ENCODE peak calls at places on chromosomes 3 and 15, in six cellular contexts. One of them, this sample, is unnamed.

GRCh38 chr3:58487140-58487886 is 4.6 kb upstream of the KCTD6 start:
- DNase-seq in activated CD8-positive, alpha-beta T cell treated with anti-CD3 and anti-CD28 coated beads for 36 hours: no peak
- DNase-seq in fibroblast of villous mesenchyme: peak
- DNase-seq in cardiac muscle cell: no peak
- DNase-seq in HepG2: no peak
- DNase-seq in neural crest cell: no peak
- DNase-seq in this sample: no peak

GRCh38 chr15:29268706-29269484 is 727 bp downstream of the NSMCE3 start:
- DNase-seq in neural crest cell: no peak
- DNase-seq in cardiac muscle cell: peak
- DNase-seq in activated CD8-positive, alpha-beta T cell treated with anti-CD3 and anti-CD28 coated beads for 36 hours: peak
- DNase-seq in fibroblast of villous mesenchyme: peak
- DNase-seq in HepG2: no peak
- DNase-seq in this sample: no peak

GRCh38 chr3:127698264-127699097 is 25.7 kb downstream of the ABTB1 start:
- DNase-seq in activated CD8-positive, alpha-beta T cell treated with anti-CD3 and anti-CD28 coated beads for 36 hours: no peak
- DNase-seq in HepG2: no peak
- DNase-seq in fibroblast of villous mesenchyme: no peak
- DNase-seq in cardiac muscle cell: no peak
- DNase-seq in neural crest cell: no peak
- DNase-seq in this sample: no peak

GRCh38 chr3:192445768-192446644 is 281.3 kb downstream of the FGF12 start:
- DNase-seq in HepG2: no peak
- DNase-seq in neural crest cell: no peak
- DNase-seq in fibroblast of villous mesenchyme: no peak
- DNase-seq in cardiac muscle cell: no peak
- DNase-seq in activated CD8-positive, alpha-beta T cell treated with anti-CD3 and anti-CD28 coated beads for 36 hours: no peak
- DNase-seq in this sample: peak

GRCh38 chr3:65647369-65647768 is 391.3 kb downstream of the MAGI1 start:
- DNase-seq in cardiac muscle cell: no peak
- DNase-seq in HepG2: no peak
- DNase-seq in activated CD8-positive, alpha-beta T cell treated with anti-CD3 and anti-CD28 coated beads for 36 hours: no peak
- DNase-seq in fibroblast of villous mesenchyme: no peak
- DNase-seq in neural crest cell: no peak
- DNase-seq in this sample: no peak

GRCh38 chr3:86800116-86800515 is 190.8 kb downstream of the VGLL3 start:
- DNase-seq in cardiac muscle cell: no peak
- DNase-seq in fibroblast of villous mesenchyme: peak
- DNase-seq in HepG2: no peak
- DNase-seq in neural crest cell: no peak
- DNase-seq in activated CD8-positive, alpha-beta T cell treated with anti-CD3 and anti-CD28 coated beads for 36 hours: no peak
- DNase-seq in this sample: no peak

GRCh38 chr3:41241159-41241558 is 41.9 kb downstream of the CTNNB1 start:
- DNase-seq in fibroblast of villous mesenchyme: no peak
- DNase-seq in neural crest cell: no peak
- DNase-seq in cardiac muscle cell: no peak
- DNase-seq in activated CD8-positive, alpha-beta T cell treated with anti-CD3 and anti-CD28 coated beads for 36 hours: no peak
- DNase-seq in HepG2: no peak
- DNase-seq in this sample: no peak

GRCh38 chr3:78116874-78117273 is 1077.0 kb downstream of the ROBO2 start:
- DNase-seq in cardiac muscle cell: no peak
- DNase-seq in activated CD8-positive, alpha-beta T cell treated with anti-CD3 and anti-CD28 coated beads for 36 hours: no peak
- DNase-seq in HepG2: no peak
- DNase-seq in neural crest cell: no peak
- DNase-seq in fibroblast of villous mesenchyme: no peak
- DNase-seq in this sample: no peak

GRCh38 chr15:90885432-90886290 is 1.4 kb downstream of the FES start:
- DNase-seq in fibroblast of villous mesenchyme: peak
- DNase-seq in activated CD8-positive, alpha-beta T cell treated with anti-CD3 and anti-CD28 coated beads for 36 hours: peak
- DNase-seq in cardiac muscle cell: peak
- DNase-seq in neural crest cell: peak
- DNase-seq in HepG2: no peak
- DNase-seq in this sample: peak

GRCh38 chr3:77887611-77888010 is 847.7 kb downstream of the ROBO2 start:
- DNase-seq in HepG2: no peak
- DNase-seq in fibroblast of villous mesenchyme: peak
- DNase-seq in neural crest cell: no peak
- DNase-seq in activated CD8-positive, alpha-beta T cell treated with anti-CD3 and anti-CD28 coated beads for 36 hours: no peak
- DNase-seq in cardiac muscle cell: no peak
- DNase-seq in this sample: no peak

GRCh38 chr3:97911459-97911858 is 60.8 kb downstream of the RIOX2 start:
- DNase-seq in cardiac muscle cell: no peak
- DNase-seq in neural crest cell: no peak
- DNase-seq in HepG2: no peak
- DNase-seq in activated CD8-positive, alpha-beta T cell treated with anti-CD3 and anti-CD28 coated beads for 36 hours: no peak
- DNase-seq in fibroblast of villous mesenchyme: no peak
- DNase-seq in this sample: no peak

GRCh38 chr15:67601008-67601620 is 58.6 kb downstream of the MAP2K5 start:
- DNase-seq in fibroblast of villous mesenchyme: peak
- DNase-seq in HepG2: no peak
- DNase-seq in neural crest cell: no peak
- DNase-seq in activated CD8-positive, alpha-beta T cell treated with anti-CD3 and anti-CD28 coated beads for 36 hours: no peak
- DNase-seq in cardiac muscle cell: no peak
- DNase-seq in this sample: no peak

GRCh38 chr15:77608774-77609173 is 23.9 kb downstream of the LINGO1 start:
- DNase-seq in cardiac muscle cell: no peak
- DNase-seq in fibroblast of villous mesenchyme: no peak
- DNase-seq in activated CD8-positive, alpha-beta T cell treated with anti-CD3 and anti-CD28 coated beads for 36 hours: no peak
- DNase-seq in neural crest cell: no peak
- DNase-seq in HepG2: no peak
- DNase-seq in this sample: no peak

GRCh38 chr15:35737521-35737920 is 191.6 kb upstream of the DPH6 start:
- DNase-seq in neural crest cell: no peak
- DNase-seq in activated CD8-positive, alpha-beta T cell treated with anti-CD3 and anti-CD28 coated beads for 36 hours: no peak
- DNase-seq in HepG2: no peak
- DNase-seq in cardiac muscle cell: no peak
- DNase-seq in fibroblast of villous mesenchyme: peak
- DNase-seq in this sample: no peak

GRCh38 chr3:172707967-172708366 is 2.9 kb downstream of the NCEH1 start:
- DNase-seq in HepG2: no peak
- DNase-seq in cardiac muscle cell: no peak
- DNase-seq in fibroblast of villous mesenchyme: peak
- DNase-seq in activated CD8-positive, alpha-beta T cell treated with anti-CD3 and anti-CD28 coated beads for 36 hours: no peak
- DNase-seq in neural crest cell: no peak
- DNase-seq in this sample: no peak

GRCh38 chr15:70323111-70323851 is 225.6 kb upstream of the TLE3 start:
- DNase-seq in cardiac muscle cell: no peak
- DNase-seq in HepG2: no peak
- DNase-seq in fibroblast of villous mesenchyme: peak
- DNase-seq in activated CD8-positive, alpha-beta T cell treated with anti-CD3 and anti-CD28 coated beads for 36 hours: no peak
- DNase-seq in neural crest cell: no peak
- DNase-seq in this sample: peak

GRCh38 chr3:138451595-138452162 is 17.3 kb downstream of the ESYT3 start:
- DNase-seq in neural crest cell: no peak
- DNase-seq in activated CD8-positive, alpha-beta T cell treated with anti-CD3 and anti-CD28 coated beads for 36 hours: no peak
- DNase-seq in HepG2: no peak
- DNase-seq in cardiac muscle cell: no peak
- DNase-seq in fibroblast of villous mesenchyme: no peak
- DNase-seq in this sample: no peak

GRCh38 chr3:66693461-66693912 is 192.7 kb upstream of the LRIG1 start:
- DNase-seq in neural crest cell: no peak
- DNase-seq in cardiac muscle cell: peak
- DNase-seq in activated CD8-positive, alpha-beta T cell treated with anti-CD3 and anti-CD28 coated beads for 36 hours: no peak
- DNase-seq in HepG2: no peak
- DNase-seq in fibroblast of villous mesenchyme: peak
- DNase-seq in this sample: no peak

GRCh38 chr3:46361408-46362283 is 7.7 kb downstream of the CCR2 start:
- DNase-seq in HepG2: no peak
- DNase-seq in cardiac muscle cell: no peak
- DNase-seq in neural crest cell: no peak
- DNase-seq in fibroblast of villous mesenchyme: peak
- DNase-seq in activated CD8-positive, alpha-beta T cell treated with anti-CD3 and anti-CD28 coated beads for 36 hours: peak
- DNase-seq in this sample: no peak

GRCh38 chr3:45965281-45966052 is 22.2 kb downstream of the CXCR6 start:
- DNase-seq in neural crest cell: no peak
- DNase-seq in activated CD8-positive, alpha-beta T cell treated with anti-CD3 and anti-CD28 coated beads for 36 hours: peak
- DNase-seq in fibroblast of villous mesenchyme: no peak
- DNase-seq in cardiac muscle cell: no peak
- DNase-seq in HepG2: no peak
- DNase-seq in this sample: no peak

GRCh38 chr15:93479679-93480078 is 390.7 kb upstream of the RGMA start:
- DNase-seq in HepG2: no peak
- DNase-seq in activated CD8-positive, alpha-beta T cell treated with anti-CD3 and anti-CD28 coated beads for 36 hours: no peak
- DNase-seq in cardiac muscle cell: no peak
- DNase-seq in neural crest cell: no peak
- DNase-seq in fibroblast of villous mesenchyme: no peak
- DNase-seq in this sample: no peak

GRCh38 chr3:72428803-72429202 is 419.4 kb downstream of the SHQ1 start:
- DNase-seq in fibroblast of villous mesenchyme: no peak
- DNase-seq in cardiac muscle cell: no peak
- DNase-seq in neural crest cell: no peak
- DNase-seq in HepG2: no peak
- DNase-seq in activated CD8-positive, alpha-beta T cell treated with anti-CD3 and anti-CD28 coated beads for 36 hours: no peak
- DNase-seq in this sample: no peak

GRCh38 chr15:66848666-66849392 is 146.8 kb downstream of the SMAD6 start:
- DNase-seq in HepG2: no peak
- DNase-seq in activated CD8-positive, alpha-beta T cell treated with anti-CD3 and anti-CD28 coated beads for 36 hours: no peak
- DNase-seq in neural crest cell: no peak
- DNase-seq in fibroblast of villous mesenchyme: no peak
- DNase-seq in cardiac muscle cell: peak
- DNase-seq in this sample: no peak

GRCh38 chr3:194930439-194931204 is 244.9 kb downstream of the FAM43A start:
- DNase-seq in cardiac muscle cell: peak
- DNase-seq in fibroblast of villous mesenchyme: peak
- DNase-seq in neural crest cell: no peak
- DNase-seq in HepG2: peak
- DNase-seq in activated CD8-positive, alpha-beta T cell treated with anti-CD3 and anti-CD28 coated beads for 36 hours: no peak
- DNase-seq in this sample: no peak

GRCh38 chr15:43325039-43325438 is 5.3 kb downstream of the LCMT2 start:
- DNase-seq in HepG2: no peak
- DNase-seq in activated CD8-positive, alpha-beta T cell treated with anti-CD3 and anti-CD28 coated beads for 36 hours: no peak
- DNase-seq in cardiac muscle cell: no peak
- DNase-seq in fibroblast of villous mesenchyme: no peak
- DNase-seq in neural crest cell: no peak
- DNase-seq in this sample: no peak

GRCh38 chr3:151987893-151988292 is 114.5 kb downstream of the SUCNR1 start:
- DNase-seq in cardiac muscle cell: no peak
- DNase-seq in activated CD8-positive, alpha-beta T cell treated with anti-CD3 and anti-CD28 coated beads for 36 hours: no peak
- DNase-seq in HepG2: no peak
- DNase-seq in fibroblast of villous mesenchyme: no peak
- DNase-seq in neural crest cell: no peak
- DNase-seq in this sample: no peak

GRCh38 chr3:45486136-45486535 is 97.8 kb downstream of the LARS2 start:
- DNase-seq in neural crest cell: no peak
- DNase-seq in cardiac muscle cell: no peak
- DNase-seq in fibroblast of villous mesenchyme: peak
- DNase-seq in HepG2: no peak
- DNase-seq in activated CD8-positive, alpha-beta T cell treated with anti-CD3 and anti-CD28 coated beads for 36 hours: no peak
- DNase-seq in this sample: no peak

DNA sequence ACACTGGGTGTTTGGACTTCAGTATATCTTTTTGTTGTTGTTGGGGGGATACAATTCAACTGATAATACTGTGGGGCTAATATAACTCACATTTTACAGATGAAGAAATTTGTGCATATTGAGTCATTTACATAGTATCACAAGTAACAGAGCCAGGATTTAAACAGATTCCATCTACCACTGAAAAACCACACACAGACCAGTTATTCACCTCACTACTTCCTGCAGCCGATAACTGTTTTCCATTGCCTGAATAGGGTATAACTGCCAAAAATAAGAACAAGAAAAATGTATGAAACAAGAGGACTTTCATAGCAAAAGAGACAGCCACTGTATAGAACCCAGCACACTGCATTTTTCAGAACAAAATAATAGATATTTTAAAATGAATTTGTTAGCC is 215.8 kb upstream of the CNTN6 start:
- DNase-seq in neural crest cell: no peak
- DNase-seq in HepG2: no peak
- DNase-seq in activated CD8-positive, alpha-beta T cell treated with anti-CD3 and anti-CD28 coated beads for 36 hours: no peak
- DNase-seq in cardiac muscle cell: no peak
- DNase-seq in fibroblast of villous mesenchyme: no peak
- DNase-seq in this sample: no peak
- TF ChIP-seq CTCF in neural crest cell: no peak
- TF ChIP-seq CTCF in HepG2: no peak
- TF ChIP-seq CTCF in activated CD8-positive, alpha-beta T cell treated with anti-CD3 and anti-CD28 coated beads for 36 hours: no peak
- TF ChIP-seq CTCF in cardiac muscle cell: no peak
- TF ChIP-seq CTCF in fibroblast of villous mesenchyme: no peak
- TF ChIP-seq CTCF in this sample: no peak

GRCh38 chr15:40567111-40567510 is 2.0 kb upstream of the RPUSD2 start:
- DNase-seq in cardiac muscle cell: no peak
- DNase-seq in neural crest cell: no peak
- DNase-seq in HepG2: peak
- DNase-seq in fibroblast of villous mesenchyme: peak
- DNase-seq in activated CD8-positive, alpha-beta T cell treated with anti-CD3 and anti-CD28 coated beads for 36 hours: peak
- DNase-seq in this sample: no peak
- TF ChIP-seq CTCF in cardiac muscle cell: peak
- TF ChIP-seq CTCF in neural crest cell: peak
- TF ChIP-seq CTCF in HepG2: peak
- TF ChIP-seq CTCF in fibroblast of villous mesenchyme: peak
- TF ChIP-seq CTCF in activated CD8-positive, alpha-beta T cell treated with anti-CD3 and anti-CD28 coated beads for 36 hours: peak
- TF ChIP-seq CTCF in this sample: no peak

DNA sequence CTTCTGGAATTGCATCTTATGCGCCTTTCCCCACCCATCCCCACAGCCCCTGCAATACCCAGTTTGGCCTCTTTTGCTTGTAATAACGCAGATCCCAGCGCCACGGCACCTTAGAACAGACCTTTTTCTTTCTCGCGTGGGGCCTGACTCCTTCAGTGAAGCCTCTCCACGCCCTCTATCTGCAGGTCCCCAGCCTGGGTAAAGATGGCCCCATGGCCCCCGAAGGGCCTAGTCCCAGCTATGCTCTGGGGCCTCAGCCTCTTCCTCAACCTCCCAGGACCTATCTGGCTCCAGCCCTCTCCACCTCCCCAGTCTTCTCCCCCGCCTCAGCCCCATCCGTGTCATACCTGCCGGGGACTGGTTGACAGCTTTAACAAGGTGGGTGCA is 594 bp downstream of the CRELD1 start:
- DNase-seq in activated CD8-positive, alpha-beta T cell treated with anti-CD3 and anti-CD28 coated beads for 36 hours: peak
- DNase-seq in fibroblast of villous mesenchyme: no peak
- DNase-seq in neural crest cell: no peak
- DNase-seq in HepG2: no peak
- DNase-seq in cardiac muscle cell: no peak
- DNase-seq in this sample: peak
- TF ChIP-seq CTCF in activated CD8-positive, alpha-beta T cell treated with anti-CD3 and anti-CD28 coated beads for 36 hours: no peak
- TF ChIP-seq CTCF in fibroblast of villous mesenchyme: peak
- TF ChIP-seq CTCF in neural crest cell: peak
- TF ChIP-seq CTCF in HepG2: no peak
- TF ChIP-seq CTCF in cardiac muscle cell: peak
- TF ChIP-seq CTCF in this sample: no peak

DNA sequence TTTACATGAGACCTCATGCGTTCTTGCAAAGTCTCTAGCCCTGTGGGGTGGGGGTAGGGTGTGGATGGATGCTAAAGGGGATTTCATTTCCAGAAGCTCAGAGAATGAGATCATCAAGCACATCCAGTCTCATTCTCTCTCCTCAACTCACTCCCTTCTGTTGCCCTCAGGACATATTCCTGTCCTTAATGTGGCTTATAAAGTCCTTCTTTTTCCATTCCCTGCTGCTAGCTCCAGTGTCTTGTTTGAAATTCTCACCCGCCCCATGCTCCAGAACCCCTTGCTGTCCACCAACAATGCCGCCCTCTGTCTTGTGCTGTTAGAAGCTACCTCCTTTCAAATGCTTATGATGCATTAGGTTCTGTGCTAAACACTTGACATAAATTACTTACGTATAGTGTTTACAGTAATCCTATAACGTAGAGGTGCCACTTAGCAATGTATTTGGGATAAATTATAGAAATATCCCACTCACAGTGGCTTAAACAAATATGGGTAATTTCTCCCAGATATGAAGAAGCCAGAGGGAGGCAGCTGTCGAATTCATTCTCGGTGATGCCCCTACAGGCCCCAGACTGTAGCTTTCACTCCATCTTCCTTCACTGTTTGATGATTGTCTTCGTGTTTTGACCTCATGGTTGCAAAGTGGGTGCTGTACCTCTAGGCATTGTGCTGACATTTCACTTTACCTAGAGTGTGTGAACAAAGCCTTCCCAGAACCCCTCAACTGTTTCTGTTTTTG is 273.1 kb upstream of the TBL1XR1 start:
- DNase-seq in fibroblast of villous mesenchyme: no peak
- DNase-seq in activated CD8-positive, alpha-beta T cell treated with anti-CD3 and anti-CD28 coated beads for 36 hours: no peak
- DNase-seq in neural crest cell: no peak
- DNase-seq in cardiac muscle cell: no peak
- DNase-seq in HepG2: no peak
- DNase-seq in this sample: no peak
- TF ChIP-seq CTCF in fibroblast of villous mesenchyme: no peak
- TF ChIP-seq CTCF in activated CD8-positive, alpha-beta T cell treated with anti-CD3 and anti-CD28 coated beads for 36 hours: no peak
- TF ChIP-seq CTCF in neural crest cell: no peak
- TF ChIP-seq CTCF in cardiac muscle cell: no peak
- TF ChIP-seq CTCF in HepG2: no peak
- TF ChIP-seq CTCF in this sample: no peak